ENCODE peak calls at places on chromosomes 1 and 21, in six cellular contexts. One of them, this sample, is unnamed.

GRCh38 chr1:220067246-220068204 is 21.2 kb upstream of the EPRS1 start:
- DNase-seq in breast epithelium: no peak
- DNase-seq in left ventricle myocardium inferior: no peak
- DNase-seq in tibial nerve: no peak
- DNase-seq in AG10803: no peak
- DNase-seq in BJ: no peak
- DNase-seq in this sample: peak; percentile 3

GRCh38 chr1:111953797-111954196 is 35.7 kb downstream of the KCND3 start:
- DNase-seq in tibial nerve: no peak
- DNase-seq in left ventricle myocardium inferior: no peak
- DNase-seq in breast epithelium: no peak
- DNase-seq in BJ: no peak
- DNase-seq in AG10803: no peak
- DNase-seq in this sample: no peak

GRCh38 chr1:156295391-156295947 is at the start of gene GLMP:
- DNase-seq in breast epithelium: peak; percentile 62
- DNase-seq in tibial nerve: peak; percentile 75
- DNase-seq in left ventricle myocardium inferior: peak; percentile 65
- DNase-seq in AG10803: peak; percentile 50
- DNase-seq in BJ: no peak
- DNase-seq in this sample: peak; percentile 80

GRCh38 chr1:119773711-119774241 is 5.1 kb upstream of the HMGCS2 start:
- DNase-seq in AG10803: peak; percentile 61
- DNase-seq in left ventricle myocardium inferior: no peak
- DNase-seq in breast epithelium: no peak
- DNase-seq in BJ: peak; percentile 49
- DNase-seq in tibial nerve: no peak
- DNase-seq in this sample: no peak

GRCh38 chr1:46811053-46811452 is 12.2 kb downstream of the CYP4B1 start:
- DNase-seq in BJ: no peak
- DNase-seq in breast epithelium: no peak
- DNase-seq in left ventricle myocardium inferior: no peak
- DNase-seq in tibial nerve: no peak
- DNase-seq in AG10803: no peak
- DNase-seq in this sample: no peak

GRCh38 chr1:13922440-13922839 is 222.5 kb downstream of the PRDM2 start:
- DNase-seq in left ventricle myocardium inferior: no peak
- DNase-seq in breast epithelium: no peak
- DNase-seq in tibial nerve: no peak
- DNase-seq in AG10803: no peak
- DNase-seq in BJ: no peak
- DNase-seq in this sample: no peak

GRCh38 chr1:117579221-117579906 is 26.5 kb upstream of the TENT5C start:
- DNase-seq in tibial nerve: no peak
- DNase-seq in AG10803: no peak
- DNase-seq in BJ: no peak
- DNase-seq in breast epithelium: peak; percentile 31
- DNase-seq in left ventricle myocardium inferior: no peak
- DNase-seq in this sample: no peak

GRCh38 chr1:44114098-44114497 is 4.5 kb upstream of the KLF17 start:
- DNase-seq in tibial nerve: no peak
- DNase-seq in BJ: no peak
- DNase-seq in left ventricle myocardium inferior: no peak
- DNase-seq in AG10803: no peak
- DNase-seq in breast epithelium: no peak
- DNase-seq in this sample: no peak

GRCh38 chr1:10960954-10961833 is 51.3 kb upstream of the TARDBP start:
- DNase-seq in AG10803: peak; percentile 53
- DNase-seq in breast epithelium: peak; percentile 85
- DNase-seq in BJ: no peak
- DNase-seq in tibial nerve: peak; percentile 89
- DNase-seq in left ventricle myocardium inferior: peak; percentile 82
- DNase-seq in this sample: peak; percentile 71

GRCh38 chr1:78715181-78715661 is 65.6 kb downstream of the IFI44 start:
- DNase-seq in breast epithelium: no peak
- DNase-seq in tibial nerve: no peak
- DNase-seq in left ventricle myocardium inferior: no peak
- DNase-seq in AG10803: peak; percentile 74
- DNase-seq in BJ: no peak
- DNase-seq in this sample: peak; percentile 45

GRCh38 chr1:216914974-216915373 is 191.7 kb upstream of the ESRRG start:
- DNase-seq in BJ: no peak
- DNase-seq in breast epithelium: no peak
- DNase-seq in AG10803: peak; percentile 36
- DNase-seq in tibial nerve: no peak
- DNase-seq in left ventricle myocardium inferior: no peak
- DNase-seq in this sample: peak; percentile 41

GRCh38 chr1:163063131-163064059 is 5.8 kb upstream of the RGS4 start:
- DNase-seq in BJ: no peak
- DNase-seq in tibial nerve: no peak
- DNase-seq in left ventricle myocardium inferior: no peak
- DNase-seq in breast epithelium: no peak
- DNase-seq in AG10803: no peak
- DNase-seq in this sample: no peak

GRCh38 chr1:153934746-153935145 is 11.8 kb downstream of the DENND4B start:
- DNase-seq in left ventricle myocardium inferior: no peak
- DNase-seq in breast epithelium: no peak
- DNase-seq in AG10803: no peak
- DNase-seq in BJ: no peak
- DNase-seq in tibial nerve: no peak
- DNase-seq in this sample: no peak

GRCh38 chr21:31530918-31531705 is 128.4 kb upstream of the SOD1 start:
- DNase-seq in tibial nerve: no peak
- DNase-seq in BJ: no peak
- DNase-seq in left ventricle myocardium inferior: no peak
- DNase-seq in AG10803: no peak
- DNase-seq in breast epithelium: peak; percentile 75
- DNase-seq in this sample: no peak

GRCh38 chr21:9767592-9768375 is 753.6 kb upstream of the TPTE start:
- DNase-seq in left ventricle myocardium inferior: no peak
- DNase-seq in BJ: no peak
- DNase-seq in AG10803: no peak
- DNase-seq in breast epithelium: no peak
- DNase-seq in tibial nerve: no peak
- DNase-seq in this sample: no peak

GRCh38 chr1:116545359-116545705 is 25.5 kb downstream of the CD58 start:
- DNase-seq in left ventricle myocardium inferior: no peak
- DNase-seq in AG10803: no peak
- DNase-seq in breast epithelium: no peak
- DNase-seq in BJ: no peak
- DNase-seq in tibial nerve: no peak
- DNase-seq in this sample: no peak

GRCh38 chr21:34243562-34243961 is 120.2 kb upstream of the KCNE2 start:
- DNase-seq in tibial nerve: no peak
- DNase-seq in breast epithelium: no peak
- DNase-seq in left ventricle myocardium inferior: no peak
- DNase-seq in AG10803: peak; percentile 13
- DNase-seq in BJ: no peak
- DNase-seq in this sample: peak; percentile 45
- TF ChIP-seq CTCF in tibial nerve: no peak
- TF ChIP-seq CTCF in breast epithelium: peak; percentile 15
- TF ChIP-seq CTCF in left ventricle myocardium inferior: peak; percentile 45
- TF ChIP-seq CTCF in AG10803: peak; percentile 58
- TF ChIP-seq CTCF in BJ: peak; percentile 61
- TF ChIP-seq CTCF in this sample: peak; percentile 68

GRCh38 chr1:100722211-100722610 is 2.7 kb downstream of the VCAM1 start:
- DNase-seq in AG10803: peak; percentile 41
- DNase-seq in BJ: no peak
- DNase-seq in left ventricle myocardium inferior: no peak
- DNase-seq in breast epithelium: no peak
- DNase-seq in tibial nerve: no peak
- DNase-seq in this sample: no peak

GRCh38 chr1:100721502-100722205 is 2.1 kb downstream of the VCAM1 start:
- DNase-seq in AG10803: peak; percentile 97
- DNase-seq in left ventricle myocardium inferior: no peak
- DNase-seq in tibial nerve: peak; percentile 59
- DNase-seq in breast epithelium: no peak
- DNase-seq in BJ: peak; percentile 92
- DNase-seq in this sample: peak; percentile 85

GRCh38 chr1:100719490-100719889 is at the start of gene VCAM1:
- DNase-seq in tibial nerve: no peak
- DNase-seq in BJ: no peak
- DNase-seq in AG10803: no peak
- DNase-seq in breast epithelium: no peak
- DNase-seq in left ventricle myocardium inferior: no peak
- DNase-seq in this sample: peak; percentile 46

GRCh38 chr1:100718581-100718980 is 961 bp upstream of the VCAM1 start:
- DNase-seq in BJ: no peak
- DNase-seq in breast epithelium: no peak
- DNase-seq in AG10803: no peak
- DNase-seq in tibial nerve: no peak
- DNase-seq in left ventricle myocardium inferior: no peak
- DNase-seq in this sample: no peak

GRCh38 chr1:100720751-100721150 is 1.2 kb downstream of the VCAM1 start:
- DNase-seq in AG10803: no peak
- DNase-seq in tibial nerve: no peak
- DNase-seq in BJ: no peak
- DNase-seq in left ventricle myocardium inferior: no peak
- DNase-seq in breast epithelium: no peak
- DNase-seq in this sample: no peak
- H3K4me3 ChIP-seq in AG10803: no peak overlapping the region
- H3K4me3 ChIP-seq in tibial nerve: peak overlapping the region; percentile 5
- H3K4me3 ChIP-seq in BJ: no peak overlapping the region
- H3K4me3 ChIP-seq in left ventricle myocardium inferior: peak overlapping the region; percentile 49
- H3K4me3 ChIP-seq in breast epithelium: peak overlapping the region; percentile 23
- H3K4me3 ChIP-seq in this sample: peak overlapping the region; percentile 41

DNA sequence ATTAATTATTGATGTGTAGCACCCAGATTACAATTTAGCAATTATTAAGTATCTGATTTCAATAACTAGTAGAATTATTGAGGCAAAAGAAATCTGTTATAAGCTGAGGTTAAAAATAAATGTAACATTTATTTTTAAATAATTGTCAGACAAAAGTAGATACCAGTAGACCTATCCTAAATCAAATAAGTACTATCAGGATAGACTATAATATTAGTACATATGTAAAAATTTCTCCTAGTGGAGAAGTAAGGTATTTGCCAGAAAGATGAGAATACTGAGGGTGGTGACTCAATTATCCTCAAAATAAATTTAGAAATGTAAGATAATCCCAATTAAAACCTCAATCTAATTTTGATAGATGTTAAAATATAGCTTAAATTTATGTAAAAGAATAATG is 377.8 kb upstream of the CHRM3 start:
- DNase-seq in breast epithelium: no peak
- DNase-seq in tibial nerve: no peak
- DNase-seq in BJ: no peak
- DNase-seq in left ventricle myocardium inferior: no peak
- DNase-seq in AG10803: no peak
- DNase-seq in this sample: no peak
- TF ChIP-seq CTCF in breast epithelium: no peak
- TF ChIP-seq CTCF in tibial nerve: no peak
- TF ChIP-seq CTCF in BJ: no peak
- TF ChIP-seq CTCF in left ventricle myocardium inferior: no peak
- TF ChIP-seq CTCF in AG10803: no peak
- TF ChIP-seq CTCF in this sample: no peak

DNA sequence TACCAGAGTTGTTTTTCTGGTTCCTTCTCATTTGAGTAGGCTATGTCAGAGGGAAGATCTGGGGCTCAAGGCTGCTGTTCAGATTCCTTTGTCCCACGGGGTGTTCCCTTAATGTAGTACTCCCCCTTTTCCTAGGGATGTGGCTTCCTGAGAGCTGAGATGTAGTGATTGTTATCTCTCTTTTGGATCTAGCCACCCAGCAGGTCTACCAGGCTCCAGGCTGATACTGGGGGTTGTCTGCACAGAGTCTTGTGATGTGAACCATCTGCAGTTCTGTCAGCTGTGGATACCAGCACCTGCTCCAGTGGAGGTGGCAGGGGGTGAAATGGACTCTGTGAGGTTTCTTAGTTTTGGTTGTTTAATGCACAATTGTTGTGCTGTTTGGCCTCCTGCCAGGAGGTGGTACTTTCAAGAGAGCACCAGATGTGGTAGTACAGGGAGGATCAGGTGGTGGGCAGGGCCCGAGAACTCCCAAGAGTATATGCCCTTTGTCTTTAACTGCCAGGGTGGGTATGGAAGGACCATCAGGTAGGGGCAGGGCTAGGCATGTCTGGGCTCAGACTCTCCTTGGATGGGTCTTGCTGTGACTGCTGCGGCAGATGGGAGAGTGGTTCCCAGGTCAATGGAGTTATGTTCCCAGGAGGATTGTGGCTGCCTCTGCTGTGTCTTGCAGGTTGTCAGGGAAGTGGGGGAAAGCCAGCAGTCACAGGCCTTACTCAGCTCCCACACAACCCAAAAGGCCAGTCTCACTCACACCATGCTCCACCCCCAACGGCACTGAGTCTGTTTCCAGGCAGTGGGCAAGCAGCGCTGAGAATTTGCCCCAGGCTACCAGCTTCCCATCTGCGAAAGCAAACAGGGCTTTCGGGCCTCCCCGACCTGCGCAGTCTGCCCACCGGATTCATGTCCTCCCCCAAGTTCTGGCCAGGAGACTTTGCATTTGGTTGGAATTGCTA is 64.2 kb downstream of the SERINC2 start:
- DNase-seq in AG10803: no peak
- DNase-seq in tibial nerve: no peak
- DNase-seq in BJ: no peak
- DNase-seq in breast epithelium: peak; percentile 83
- DNase-seq in left ventricle myocardium inferior: no peak
- DNase-seq in this sample: no peak
- H3K4me3 ChIP-seq in AG10803: no peak overlapping the region
- H3K4me3 ChIP-seq in tibial nerve: no peak overlapping the region
- H3K4me3 ChIP-seq in BJ: no peak overlapping the region
- H3K4me3 ChIP-seq in breast epithelium: no peak overlapping the region
- H3K4me3 ChIP-seq in left ventricle myocardium inferior: no peak overlapping the region
- H3K4me3 ChIP-seq in this sample: no peak overlapping the region

GRCh38 chr1:207850621-207851407 is 60.1 kb downstream of the CD34 start:
- DNase-seq in breast epithelium: no peak
- DNase-seq in BJ: no peak
- DNase-seq in left ventricle myocardium inferior: peak; percentile 39
- DNase-seq in AG10803: no peak
- DNase-seq in tibial nerve: no peak
- DNase-seq in this sample: no peak
- TF ChIP-seq CTCF in breast epithelium: no peak
- TF ChIP-seq CTCF in BJ: no peak
- TF ChIP-seq CTCF in left ventricle myocardium inferior: no peak
- TF ChIP-seq CTCF in AG10803: no peak
- TF ChIP-seq CTCF in tibial nerve: no peak
- TF ChIP-seq CTCF in this sample: no peak

DNA sequence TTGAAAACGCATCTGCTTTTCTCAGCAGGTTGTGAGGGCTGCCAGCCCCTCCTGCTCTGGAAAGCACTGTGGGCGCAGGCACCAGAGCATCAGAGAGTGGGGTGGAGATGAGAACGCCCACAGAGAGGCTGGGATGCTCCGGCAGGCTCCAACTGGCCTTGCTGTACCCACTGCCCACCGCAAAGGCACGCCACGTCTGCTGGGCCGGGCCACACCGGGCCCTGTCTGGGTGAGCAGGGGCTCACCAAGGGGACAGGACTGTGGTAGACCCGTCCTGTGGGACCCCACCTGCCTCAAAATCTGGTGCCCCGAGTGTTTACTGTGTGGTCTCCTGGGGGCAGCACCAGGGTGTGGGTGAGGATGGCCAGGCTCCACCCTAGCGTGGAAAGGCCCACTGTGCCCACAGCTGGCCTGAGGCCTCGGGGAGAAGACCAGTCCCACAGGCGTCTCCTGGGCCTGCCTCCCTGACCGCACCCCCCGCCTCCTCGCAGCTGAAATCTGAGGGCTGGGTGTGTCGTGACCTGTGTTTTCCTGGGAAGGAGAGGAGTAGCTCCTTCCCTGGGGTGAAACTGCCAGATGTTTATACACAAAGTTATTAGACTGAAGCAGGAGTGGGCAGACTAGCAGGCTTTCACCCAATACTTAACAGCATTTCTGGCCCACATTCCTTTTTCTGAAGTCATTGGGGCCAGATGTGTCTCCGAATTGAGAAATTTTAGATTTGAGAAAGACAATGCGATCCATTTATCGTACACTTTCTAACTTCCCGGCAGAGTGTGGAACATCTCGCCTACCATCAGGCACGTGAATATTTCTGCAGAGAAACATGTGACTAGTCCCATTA is 53.8 kb downstream of the STUM start:
- DNase-seq in breast epithelium: no peak
- DNase-seq in BJ: peak; percentile 91
- DNase-seq in tibial nerve: peak; percentile 70
- DNase-seq in AG10803: peak; percentile 98
- DNase-seq in left ventricle myocardium inferior: peak; percentile 66
- DNase-seq in this sample: peak; percentile 92
- H3K4me3 ChIP-seq in breast epithelium: no peak overlapping the region
- H3K4me3 ChIP-seq in BJ: no peak overlapping the region
- H3K4me3 ChIP-seq in tibial nerve: no peak overlapping the region
- H3K4me3 ChIP-seq in AG10803: peak overlapping the region; percentile 39
- H3K4me3 ChIP-seq in left ventricle myocardium inferior: peak overlapping the region; percentile 29
- H3K4me3 ChIP-seq in this sample: no peak overlapping the region

This sample was measured in fibroblast of pulmonary artery.